ENCODE peak calls at places on chromosomes 16 and 17, in four cellular contexts. Q, R, A and X are unnamed samples.

GRCh38 chr16:54282202-54282922 is 4.2 kb downstream of the IRX3 start:
- DNase-seq in A (peak; percentile 62), R (peak; percentile 4), Q (peak; percentile 65), X (no peak)

GRCh38 chr17:66975614-66976378 is 11.3 kb downstream of the CACNG4 start:
- DNase-seq in R (peak; percentile 76), A (no peak), Q (peak; percentile 17), X (no peak)

GRCh38 chr16:68901910-68902309 is 58.6 kb downstream of the TANGO6 start:
- DNase-seq in Q (no peak), A (peak; percentile 41), R (peak; percentile 42), X (no peak)

GRCh38 chr17:19705771-19706770 is 10.3 kb downstream of the SLC47A2 start:
- DNase-seq in Q (no peak), R (no peak), A (no peak), X (no peak)

GRCh38 chr16:82231021-82231787 is 61.2 kb upstream of the MPHOSPH6 start:
- DNase-seq in Q (no peak), A (no peak), R (no peak), X (no peak)

GRCh38 chr17:40727447-40728231 is 24.1 kb upstream of the KRT24 start:
- DNase-seq in R (peak; percentile 64), A (peak; percentile 22), Q (no peak), X (no peak)

GRCh38 chr16:84198401-84198800 is 7.4 kb downstream of the ADAD2 start:
- DNase-seq in A (peak; percentile 75), R (peak; percentile 30), Q (no peak), X (no peak)

GRCh38 chr17:5485270-5486205 is at the start of gene DERL2:
- DNase-seq in R (no peak), A (peak; percentile 41), Q (no peak), X (no peak)

GRCh38 chr17:43897827-43898226 is 9.5 kb downstream of the MPP2 start:
- DNase-seq in Q (no peak), A (no peak), R (no peak), X (no peak)

GRCh38 chr16:7227193-7227825 is 105.3 kb upstream of the RBFOX1 start:
- DNase-seq in R (no peak), A (no peak), Q (no peak), X (no peak)

GRCh38 chr17:37779554-37779953 is 34.7 kb upstream of the HNF1B start:
- DNase-seq in A (no peak), R (peak; percentile 30), Q (no peak), X (no peak)

GRCh38 chr17:42018988-42019387 is 902 bp upstream of the NKIRAS2 start:
- DNase-seq in R (no peak), Q (no peak), A (no peak), X (no peak)

GRCh38 chr17:77558846-77559626 is 399.5 kb upstream of the TNRC6C start:
- DNase-seq in R (peak; percentile 13), A (no peak), Q (no peak), X (no peak)

GRCh38 chr16:49664221-49665215 is 191.4 kb downstream of the ZNF423 start:
- DNase-seq in A (peak; percentile 35), Q (no peak), R (no peak), X (no peak)

GRCh38 chr16:9061358-9061813 is 30.1 kb upstream of the HAPSTR1 start:
- DNase-seq in A (no peak), Q (no peak), R (peak; percentile 19), X (no peak)

GRCh38 chr16:15466886-15467781 is 32.7 kb downstream of the BMERB1 start:
- DNase-seq in A (peak; percentile 19), Q (no peak), R (peak; percentile 60), X (no peak)

GRCh38 chr17:29084476-29085148 is 41.7 kb downstream of the PIPOX start:
- DNase-seq in R (no peak), A (no peak), Q (no peak), X (no peak)

GRCh38 chr16:15970202-15970601 is 20.8 kb downstream of the ABCC1 start:
- DNase-seq in A (no peak), R (peak; percentile 16), Q (no peak), X (no peak)

GRCh38 chr16:13770436-13770835 is 149.5 kb upstream of the ERCC4 start:
- DNase-seq in A (no peak), Q (no peak), R (no peak), X (no peak)

GRCh38 chr16:29925173-29925804 is 737 bp downstream of the KCTD13 start:
- DNase-seq in A (no peak), R (no peak), Q (no peak), X (no peak)

GRCh38 chr17:19328441-19329061 is 34.0 kb downstream of the B9D1 start:
- DNase-seq in Q (no peak), R (no peak), A (no peak), X (no peak)

GRCh38 chr17:58741121-58741625 is 14.5 kb upstream of the PPM1E start:
- DNase-seq in Q (no peak), A (peak; percentile 37), R (peak; percentile 93), X (no peak)

GRCh38 chr16:72425571-72426341 is 253.8 kb upstream of the PMFBP1 start:
- DNase-seq in Q (no peak), R (no peak), A (no peak), X (no peak)

GRCh38 chr16:72427001-72427785 is 255.2 kb upstream of the PMFBP1 start:
- DNase-seq in A (no peak), Q (no peak), R (no peak), X (no peak)

GRCh38 chr16:72424776-72425175 is 252.8 kb upstream of the PMFBP1 start:
- DNase-seq in Q (no peak), A (no peak), R (no peak), X (no peak)

GRCh38 chr16:72427786-72428480 is 256.0 kb upstream of the PMFBP1 start:
- DNase-seq in Q (no peak), R (no peak), A (no peak), X (no peak)

GRCh38 chr16:72426416-72426815 is 254.5 kb upstream of the PMFBP1 start:
- DNase-seq in A (no peak), Q (no peak), R (no peak), X (no peak)
- H3K9me3 ChIP-seq in A (no peaks in the 10 kb centered on the region), Q (peaks cover 9% of the 10 kb centered on the region), R (peaks cover 7% of the 10 kb centered on the region), X (no peaks in the 10 kb centered on the region)

GRCh38 chr17:16521070-16521727 is 29.2 kb upstream of the LRRC75A start:
- DNase-seq in Q (peak; percentile 78), R (peak; percentile 94), A (peak; percentile 94), X (peak; percentile 46)
- H3K9me3 ChIP-seq in Q (no peaks in the 10 kb centered on the region), R (no peaks in the 10 kb centered on the region), A (no peaks in the 10 kb centered on the region), X (no peaks in the 10 kb centered on the region)

DNA sequence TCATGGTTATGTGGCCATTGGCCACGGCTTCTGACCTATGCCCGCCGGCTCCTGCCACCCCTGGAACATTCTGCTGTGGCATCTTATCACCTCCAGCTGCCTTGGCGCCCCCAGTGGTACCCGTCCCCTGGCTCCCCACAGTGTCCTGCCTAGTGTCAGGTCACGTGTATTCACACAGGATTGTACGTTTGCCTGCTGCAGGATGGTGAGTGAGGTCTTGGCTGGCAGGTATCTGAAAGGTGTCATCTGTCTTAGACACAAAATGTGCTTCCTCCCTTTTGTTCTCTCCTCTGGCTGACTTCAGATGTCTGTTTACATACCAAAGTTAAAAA is 24.9 kb downstream of the DBNDD1 start:
- DNase-seq in Q (no peak), A (no peak), R (no peak), X (no peak)
- H3K9me3 ChIP-seq in Q (peaks cover 4% of the 10 kb centered on the region), A (no peaks in the 10 kb centered on the region), R (peaks cover 22% of the 10 kb centered on the region), X (no peaks in the 10 kb centered on the region)

GRCh38 chr17:80622170-80622466 is 77.5 kb downstream of the RPTOR start:
- DNase-seq in A (no peak), Q (peak; percentile 47), R (no peak), X (no peak)
- H3K9me3 ChIP-seq in A (no peaks in the 10 kb centered on the region), Q (no peaks in the 10 kb centered on the region), R (no peaks in the 10 kb centered on the region), X (no peaks in the 10 kb centered on the region)

GRCh38 chr16:89006036-89006752 is 29.2 kb upstream of the CBFA2T3 start:
- DNase-seq in Q (no peak), R (no peak), A (no peak), X (no peak)

GRCh38 chr16:89002851-89003830 is 26.1 kb upstream of the CBFA2T3 start:
- DNase-seq in R (no peak), Q (no peak), A (no peak), X (no peak)

GRCh38 chr16:89004209-89004831 is 27.3 kb upstream of the CBFA2T3 start:
- DNase-seq in R (no peak), Q (no peak), A (peak; percentile 54), X (no peak)

GRCh38 chr16:89005201-89006035 is 28.4 kb upstream of the CBFA2T3 start:
- DNase-seq in R (no peak), A (no peak), Q (no peak), X (no peak)

GRCh38 chr16:89003831-89004208 is 26.8 kb upstream of the CBFA2T3 start:
- DNase-seq in A (no peak), Q (no peak), R (no peak), X (no peak)
- H3K9me3 ChIP-seq in A (no peaks in the 10 kb centered on the region), Q (peaks cover 4% of the 10 kb centered on the region), R (no peaks in the 10 kb centered on the region), X (no peaks in the 10 kb centered on the region)